ENCODE peak calls at places on chromosome 16, in nine cellular contexts. Y is tibial nerve, E is GM12865, U is foreskin fibroblast, C is stomach, D is left ventricle myocardium inferior, B is AG04450, R is thoracic aorta, G is prostate gland. O is an unnamed sample.

GRCh38 chr16:1687427-1688316 is 9.6 kb downstream of the JPT2 start:
- DNase-seq in Y (no peak), E (no peak), U (no peak), C (no peak), D (no peak), B (no peak), R (no peak), G (no peak), O (no peak)

GRCh38 chr16:50657251-50657650 is 23.9 kb downstream of the SNX20 start:
- DNase-seq in Y (no peak), E (no peak), U (no peak), C (no peak), D (no peak), B (no peak), R (no peak), G (no peak), O (no peak)

GRCh38 chr16:71917900-71918299 is 22.6 kb downstream of the IST1 start:
- DNase-seq in Y (no peak), E (no peak), U (peak; percentile 68), C (no peak), D (no peak), B (no peak), R (no peak), G (no peak), O (no peak)

GRCh38 chr16:56362057-56362655 is 63.2 kb downstream of the AMFR start:
- DNase-seq in Y (no peak), E (no peak), U (no peak), C (peak; percentile 11), D (no peak), B (no peak), R (no peak), G (no peak), O (no peak)

GRCh38 chr16:68022278-68022727 is 729 bp downstream of the DDX28 start:
- DNase-seq in Y (no peak), E (no peak), U (peak; percentile 25), C (no peak), D (no peak), B (no peak), R (no peak), G (no peak), O (no peak)

GRCh38 chr16:31200821-31201510 is 1.6 kb downstream of the PYCARD start:
- DNase-seq in Y (no peak), E (peak; percentile 53), U (peak; percentile 78), C (no peak), D (no peak), B (no peak), R (no peak), G (no peak), O (no peak)

GRCh38 chr16:63982156-63982555 is 1139.7 kb downstream of the CDH11 start:
- DNase-seq in Y (no peak), E (no peak), U (no peak), C (no peak), D (no peak), B (no peak), R (no peak), G (no peak), O (no peak)

GRCh38 chr16:69567031-69567680 is 1.4 kb downstream of the NFAT5 start:
- DNase-seq in Y (no peak), E (peak; percentile 41), U (no peak), C (no peak), D (no peak), B (no peak), R (no peak), G (peak; percentile 29), O (no peak)

GRCh38 chr16:9528680-9529079 is 437.2 kb downstream of the HAPSTR1 start:
- DNase-seq in Y (no peak), E (no peak), U (no peak), C (no peak), D (no peak), B (no peak), R (no peak), G (no peak), O (no peak)

GRCh38 chr16:27199235-27199586 is 4.1 kb upstream of the KDM8 start:
- DNase-seq in Y (no peak), E (peak; percentile 48), U (no peak), C (no peak), D (no peak), B (no peak), R (no peak), G (no peak), O (no peak)
- TF ChIP-seq CTCF in Y (no peak), E (no peak), U (no peak), C (no peak), D (no peak), B (no peak), R (no peak), G (no peak), O (no peak)

DNA sequence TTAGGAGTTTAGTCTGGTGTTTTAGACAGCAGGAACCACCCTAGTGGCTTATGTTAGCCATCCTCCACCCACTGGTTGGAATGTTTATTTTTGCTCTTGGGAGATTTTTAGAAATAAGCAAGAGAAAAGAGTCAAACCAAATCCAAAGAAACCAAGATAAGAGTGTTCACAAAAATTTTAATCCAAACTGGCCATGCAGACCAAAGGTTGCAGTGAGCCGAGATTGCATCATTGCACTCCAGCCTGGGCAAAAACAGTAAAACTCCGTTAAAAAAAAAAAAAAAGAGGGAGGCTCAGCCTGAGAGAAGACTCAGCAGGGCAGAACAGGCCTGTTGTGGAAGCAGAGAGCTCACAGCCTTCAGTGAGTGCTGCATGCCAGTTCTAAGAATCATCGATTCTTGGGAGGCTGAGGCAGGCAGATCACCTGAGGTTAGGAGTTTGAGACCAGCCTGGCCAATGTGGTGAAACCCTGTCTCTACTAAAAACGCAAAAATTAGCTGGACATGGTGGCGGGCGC is 12.2 kb upstream of the C16orf54 start:
- DNase-seq in Y (no peak), E (no peak), U (peak; percentile 56), C (no peak), D (no peak), B (peak; percentile 47), R (no peak), G (no peak), O (peak; percentile 15)
- TF ChIP-seq CTCF in Y (no peak), E (no peak), U (peak; percentile 18), C (no peak), D (no peak), B (peak; percentile 41), R (no peak), G (no peak), O (peak; percentile 25)

DNA sequence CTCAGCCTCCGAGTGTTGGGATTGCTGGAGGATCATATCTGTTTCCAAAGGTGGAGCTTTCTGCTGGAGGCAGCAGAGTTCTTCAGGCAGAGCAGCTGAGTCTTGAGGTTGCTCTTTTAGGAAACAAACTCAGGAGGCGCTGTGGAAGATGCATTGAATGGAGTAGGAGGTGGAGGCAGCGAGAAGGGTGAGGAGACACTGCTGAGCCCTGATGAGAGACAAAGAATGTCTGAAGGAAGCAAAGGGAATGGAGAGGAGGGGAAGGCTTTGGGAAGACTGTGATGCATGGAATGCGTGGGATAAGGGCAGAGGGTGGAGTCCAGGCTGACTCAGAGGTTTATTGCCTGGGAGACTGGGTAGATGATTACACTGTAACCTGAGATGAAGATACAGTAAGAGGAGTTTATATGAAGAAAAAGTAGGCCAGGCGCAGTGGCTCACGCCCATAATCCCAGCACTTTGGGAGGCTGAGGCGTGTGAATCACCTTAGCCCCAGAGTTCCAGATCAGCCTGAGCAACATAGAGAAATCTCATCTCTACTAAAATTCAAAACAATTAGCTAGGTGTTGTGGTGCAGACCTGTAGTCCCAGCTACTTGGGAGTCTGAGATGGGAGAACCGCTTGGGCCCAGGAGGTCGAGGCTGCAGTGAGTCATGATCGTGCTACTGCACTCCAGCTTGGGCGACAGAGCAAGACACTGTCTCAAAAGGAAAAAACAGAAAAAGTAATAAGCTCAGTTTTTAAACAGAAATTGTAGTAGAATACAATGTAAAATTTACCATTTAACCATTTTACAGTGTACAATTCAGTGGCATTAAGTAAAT is 17.8 kb upstream of the TMEM219 start:
- DNase-seq in Y (no peak), E (no peak), U (peak; percentile 97), C (peak; percentile 41), D (no peak), B (peak; percentile 96), R (no peak), G (peak; percentile 47), O (peak; percentile 95)
- TF ChIP-seq CTCF in Y (no peak), E (no peak), U (peak; percentile 55), C (no peak), D (no peak), B (peak; percentile 55), R (no peak), G (no peak), O (peak; percentile 48)

GRCh38 chr16:35391328-35391727 is 1931.9 kb downstream of the TP53TG3F start:
- DNase-seq in Y (no peak), E (peak; percentile 69), U (peak; percentile 6), C (no peak), D (peak; percentile 28), B (no peak), R (no peak), G (peak; percentile 64), O (no peak)
- TF ChIP-seq CTCF in Y (no peak), E (peak; percentile 36), U (peak; percentile 59), C (no peak), D (peak; percentile 73), B (peak; percentile 23), R (no peak), G (peak; percentile 54), O (peak; percentile 34)

GRCh38 chr16:74226361-74226979 is 70.1 kb upstream of the PSMD7 start:
- DNase-seq in Y (no peak), E (no peak), U (peak; percentile 32), C (no peak), D (no peak), B (no peak), R (no peak), G (no peak), O (no peak)
- TF ChIP-seq CTCF in Y (no peak), E (peak; percentile 12), U (peak; percentile 42), C (no peak), D (peak; percentile 59), B (peak; percentile 63), R (peak; percentile 23), G (peak; percentile 11), O (peak; percentile 55)

O was measured in AG09319.